ENCODE peak calls at places on chromosomes 12 and 14, in six cellular contexts. L is SK-N-SH, P is H1, S is HCT116, A is K562, B is GM12878. W is an unnamed sample. For H3K4me1, the result is how much of the 10 kb centered on the place peaks cover.

GRCh38 chr12:32344047-32344446 is 55.3 kb upstream of the FGD4 start:
- DNase-seq in L (no peak), P (no peak), S (no peak), A (no peak), B (no peak), W (no peak)

GRCh38 chr14:52678591-52678990 is 16.8 kb downstream of the ERO1A start:
- DNase-seq in L (peak), P (no peak), S (no peak), A (no peak), B (no peak), W (no peak)

GRCh38 chr12:45666452-45667215 is 62.9 kb upstream of the ARID2 start:
- DNase-seq in L (no peak), P (no peak), S (no peak), A (no peak), B (no peak), W (no peak)

GRCh38 chr12:75116611-75117010 is 93.0 kb downstream of the KCNC2 start:
- DNase-seq in L (no peak), P (no peak), S (no peak), A (no peak), B (no peak), W (no peak)

GRCh38 chr12:9869307-9870161 is at the start of gene CLEC2B:
- DNase-seq in L (no peak), P (no peak), S (no peak), A (peak), B (peak), W (no peak)

GRCh38 chr14:65748796-65749195 is 336.3 kb downstream of the FUT8 start:
- DNase-seq in L (no peak), P (no peak), S (no peak), A (no peak), B (no peak), W (no peak)

GRCh38 chr12:85237320-85237719 is 42.7 kb upstream of the ALX1 start:
- DNase-seq in L (no peak), P (no peak), S (no peak), A (no peak), B (no peak), W (no peak)

GRCh38 chr14:64990291-64990690 is 3.6 kb downstream of the FNTB start:
- DNase-seq in L (no peak), P (no peak), S (no peak), A (no peak), B (no peak), W (no peak)

GRCh38 chr14:76904100-76904739 is 78.0 kb downstream of the LRRC74A start:
- DNase-seq in L (peak), P (no peak), S (no peak), A (no peak), B (no peak), W (no peak)

GRCh38 chr12:104339663-104340062 is 36.1 kb downstream of the EID3 start:
- DNase-seq in L (no peak), P (no peak), S (no peak), A (no peak), B (no peak), W (no peak)

GRCh38 chr14:61526405-61527312 is 168.7 kb upstream of the HIF1A start:
- DNase-seq in L (no peak), P (no peak), S (no peak), A (no peak), B (no peak), W (no peak)

GRCh38 chr12:118256352-118256751 is 116.4 kb downstream of the TAOK3 start:
- DNase-seq in L (no peak), P (no peak), S (no peak), A (no peak), B (no peak), W (no peak)

GRCh38 chr12:102548543-102548942 is 68.2 kb upstream of the IGF1 start:
- DNase-seq in L (no peak), P (no peak), S (no peak), A (peak), B (no peak), W (no peak)

GRCh38 chr12:109609256-109609821 is 35.7 kb downstream of the MVK start:
- DNase-seq in L (no peak), P (no peak), S (no peak), A (peak), B (no peak), W (no peak)

GRCh38 chr14:33972522-33973162 is 21.8 kb upstream of the EGLN3 start:
- DNase-seq in L (no peak), P (no peak), S (no peak), A (no peak), B (peak), W (no peak)

GRCh38 chr12:48972213-48973021 is 882 bp upstream of the WNT10B start:
- DNase-seq in L (peak), P (no peak), S (no peak), A (no peak), B (no peak), W (no peak)

GRCh38 chr12:127035011-127035879 is 1231.7 kb upstream of the TMEM132C start:
- DNase-seq in L (no peak), P (no peak), S (no peak), A (no peak), B (no peak), W (no peak)

GRCh38 chr12:105201389-105201788 is 34.6 kb downstream of the APPL2 start:
- DNase-seq in L (no peak), P (no peak), S (no peak), A (no peak), B (no peak), W (no peak)

GRCh38 chr12:46692606-46693005 is 133.2 kb downstream of the SLC38A4 start:
- DNase-seq in L (no peak), P (no peak), S (no peak), A (no peak), B (no peak), W (no peak)

GRCh38 chr14:59882957-59883356 is 12.4 kb upstream of the RTN1 start:
- DNase-seq in L (no peak), P (no peak), S (peak), A (no peak), B (no peak), W (no peak)

GRCh38 chr12:9221476-9221875 is 13.3 kb upstream of the PZP start:
- DNase-seq in L (no peak), P (no peak), S (no peak), A (no peak), B (no peak), W (no peak)

GRCh38 chr12:83210933-83211332 is 524.2 kb downstream of the TMTC2 start:
- DNase-seq in L (no peak), P (no peak), S (no peak), A (no peak), B (no peak), W (no peak)

GRCh38 chr12:3667485-3667884 is 85.4 kb downstream of the CRACR2A start:
- DNase-seq in L (no peak), P (no peak), S (no peak), A (no peak), B (no peak), W (no peak)

GRCh38 chr14:36522972-36523685 is 3.1 kb upstream of the NKX2-1 start:
- DNase-seq in L (no peak), P (no peak), S (no peak), A (no peak), B (no peak), W (no peak)

GRCh38 chr12:15423629-15424028 is 101.3 kb downstream of the PTPRO start:
- DNase-seq in L (no peak), P (no peak), S (no peak), A (no peak), B (no peak), W (no peak)

GRCh38 chr14:98926151-98926550 is 345.8 kb downstream of the BCL11B start:
- DNase-seq in L (no peak), P (no peak), S (no peak), A (no peak), B (no peak), W (no peak)

GRCh38 chr14:26855051-26855753 is 257.4 kb upstream of the NOVA1 start:
- DNase-seq in L (no peak), P (no peak), S (no peak), A (no peak), B (no peak), W (no peak)

GRCh38 chr12:31362759-31363415 is 36.9 kb upstream of the SINHCAF start:
- DNase-seq in L (no peak), P (no peak), S (no peak), A (peak), B (peak), W (no peak)

GRCh38 chr14:92649934-92650545 is 98.4 kb downstream of the LGMN start:
- DNase-seq in L (no peak), P (no peak), S (no peak), A (no peak), B (no peak), W (no peak)

GRCh38 chr14:68644101-68644500 is 148.8 kb downstream of the ZFP36L1 start:
- DNase-seq in L (no peak), P (no peak), S (no peak), A (no peak), B (no peak), W (no peak)

GRCh38 chr14:61196792-61197191 is 84.3 kb downstream of the TMEM30B start:
- DNase-seq in L (no peak), P (no peak), S (no peak), A (no peak), B (no peak), W (no peak)

GRCh38 chr14:104777808-104778249 is 17.7 kb downstream of the AKT1 start:
- DNase-seq in L (no peak), P (no peak), S (no peak), A (no peak), B (no peak), W (no peak)

GRCh38 chr12:54981796-54982195 is 2.8 kb downstream of the TESPA1 start:
- DNase-seq in L (no peak), P (no peak), S (no peak), A (no peak), B (no peak), W (no peak)

GRCh38 chr14:68397827-68398226 is 395.0 kb downstream of the ZFP36L1 start:
- DNase-seq in L (peak), P (no peak), S (no peak), A (no peak), B (no peak), W (no peak)

DNA sequence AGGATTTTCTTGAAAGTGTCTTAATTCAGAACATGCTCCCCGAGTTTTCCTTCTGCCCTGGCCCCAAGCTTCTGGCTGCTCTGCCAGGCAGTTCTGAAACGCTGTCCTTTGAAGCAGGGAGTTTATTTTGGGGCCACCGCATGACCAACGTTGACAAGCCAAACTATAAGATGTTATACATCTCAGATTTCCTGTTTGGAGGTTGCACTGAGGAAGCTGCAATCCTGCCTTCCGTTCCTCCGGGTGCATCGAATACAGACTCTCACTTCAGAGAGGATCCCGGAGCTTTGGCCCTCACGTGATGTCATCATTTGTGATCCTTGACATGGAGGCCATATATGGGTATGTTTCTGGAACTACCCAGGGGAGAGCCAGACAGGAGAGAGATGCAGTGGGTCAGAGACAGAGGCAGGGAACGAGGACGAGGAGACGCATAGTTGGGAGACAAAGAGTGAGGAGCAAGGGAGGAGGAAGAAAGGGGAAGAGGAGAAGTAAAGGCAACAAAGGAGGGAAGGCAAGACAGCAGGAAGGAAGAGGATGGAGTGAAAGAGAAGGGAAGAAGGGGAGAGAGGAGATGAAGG is at the start of gene ASB2:
- DNase-seq in L (no peak), P (no peak), S (no peak), A (no peak), B (no peak), W (no peak)
- TF ChIP-seq SIN3A in L (no peak), P (no peak), S (no peak), A (no peak), B (no peak), W (no peak)

DNA sequence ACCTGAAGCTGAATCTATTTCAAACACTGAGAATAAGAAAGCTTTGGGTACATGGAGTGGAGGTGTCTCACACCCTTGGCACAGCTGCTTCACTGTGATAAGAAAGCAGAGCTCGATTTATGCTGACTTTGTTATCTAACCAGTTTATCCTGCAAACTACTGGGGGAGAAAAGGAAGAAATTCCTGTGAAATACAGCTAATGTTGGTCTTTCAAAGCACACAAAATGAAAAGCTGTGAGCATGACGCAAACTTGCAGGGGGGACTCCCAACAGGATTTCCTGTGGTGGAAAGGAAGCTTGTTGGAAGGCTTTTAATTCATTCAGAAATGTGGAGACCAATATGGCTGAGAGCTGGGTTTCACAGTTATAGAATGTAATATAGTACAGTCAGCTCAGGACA is 53.4 kb downstream of the SRGAP1 start:
- DNase-seq in L (no peak), P (no peak), S (no peak), A (peak), B (no peak), W (no peak)
- H3K4me1 ChIP-seq in L (under half), P (under half), S (under half), A (under half), B (under half), W (half or more)

GRCh38 chr14:102155150-102155549 is 15.5 kb downstream of the WDR20 start:
- DNase-seq in L (peak), P (no peak), S (no peak), A (peak), B (no peak), W (no peak)
- TF ChIP-seq SIN3A in L (no peak), P (no peak), S (no peak), A (no peak), B (no peak), W (no peak)

DNA sequence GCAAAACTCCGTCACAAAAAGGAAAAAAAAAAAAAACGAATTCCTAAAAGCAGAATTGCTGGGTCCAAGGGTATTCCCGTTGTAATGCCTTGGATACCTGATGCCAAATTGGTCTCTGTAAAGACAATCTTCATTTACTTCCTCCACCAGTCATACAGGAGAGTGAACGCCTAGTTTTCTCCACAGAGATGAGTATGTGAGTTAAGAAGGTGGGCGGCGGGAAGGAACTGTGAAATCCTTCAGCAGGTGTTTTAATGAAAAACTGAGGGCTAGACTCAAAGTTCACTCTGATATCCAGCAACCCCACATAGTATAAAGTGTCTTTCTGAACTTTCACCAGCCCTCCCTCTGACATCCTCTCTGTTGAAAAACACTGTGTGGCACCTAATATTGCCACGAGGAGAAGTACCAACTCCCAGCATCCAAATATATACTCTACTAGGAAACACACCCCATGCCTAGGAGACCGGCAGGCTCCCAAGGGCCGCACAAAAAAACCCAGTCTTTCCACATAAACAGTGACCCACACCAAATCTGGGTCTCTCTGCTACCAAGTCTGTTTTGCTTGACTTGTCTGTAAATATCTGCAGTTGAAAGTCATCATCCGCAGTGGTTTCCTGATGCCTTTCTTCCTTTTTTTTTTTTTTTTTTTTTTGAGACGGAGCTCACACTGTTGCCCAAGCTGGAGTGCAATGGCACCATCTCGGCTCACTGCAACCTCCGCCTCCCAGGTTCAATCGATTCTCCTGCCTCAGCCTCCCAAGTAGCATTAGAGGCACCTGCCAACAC is 30.3 kb upstream of the FOXN3 start:
- DNase-seq in L (no peak), P (no peak), S (no peak), A (no peak), B (no peak), W (no peak)
- H3K4me1 ChIP-seq in L (under half), P (under half), S (under half), A (under half), B (under half), W (under half)

GRCh38 chr12:121787063-121787774 is 6.3 kb downstream of the RHOF start:
- DNase-seq in L (no peak), P (no peak), S (no peak), A (no peak), B (no peak), W (no peak)
- TF ChIP-seq SIN3A in L (no peak), P (no peak), S (no peak), A (no peak), B (no peak), W (no peak)

GRCh38 chr12:132214161-132214476 is 69.9 kb downstream of the NOC4L start:
- DNase-seq in L (no peak), P (no peak), S (no peak), A (no peak), B (no peak), W (no peak)
- H3K4me1 ChIP-seq in L (under half), P (under half), S (under half), A (under half), B (under half), W (under half)

W was measured in Panc1.